ENCODE peak calls at places on chromosomes 16 and 17, in four cellular contexts. X is bronchial epithelial cell; M is EL; U is activated CD8-positive, alpha-beta T cell treated with anti-CD3 and anti-CD28 coated beads, Interleukin-2, amount 10 ng/mL, durations not matched to agents 7 days and 5 days. N is an unnamed sample.
A peak's percentile ranks its signal among the peaks of the same experiment; 100 is the strongest.

GRCh38 chr16:1221628-1222552 is 3.2 kb downstream of the TPSG1 start:
- DNase-seq in U (no peak), M (no peak), X (no peak), N (no peak)

GRCh38 chr17:62792122-62792800 is 15.9 kb downstream of the MARCHF10 start:
- DNase-seq in U (no peak), M (peak; percentile 98), X (peak; percentile 96), N (peak; percentile 99)

GRCh38 chr17:42459983-42460300 is 1.3 kb downstream of the ATP6V0A1 start:
- DNase-seq in M (peak; percentile 46), U (peak; percentile 54), X (no peak), N (peak; percentile 57)

GRCh38 chr17:76955191-76955590 is 87.0 kb downstream of the MGAT5B start:
- DNase-seq in M (no peak), U (no peak), X (no peak), N (no peak)

GRCh38 chr17:8290043-8290442 is 1.6 kb downstream of the RANGRF start:
- DNase-seq in U (no peak), X (peak; percentile 10), M (peak; percentile 36), N (no peak)

GRCh38 chr16:47395733-47396503 is 64.9 kb downstream of the ITFG1 start:
- DNase-seq in M (no peak), X (no peak), U (no peak), N (no peak)

GRCh38 chr17:5667871-5668270 is 83.6 kb upstream of the NLRP1 start:
- DNase-seq in U (no peak), X (no peak), M (no peak), N (no peak)

GRCh38 chr17:61284174-61284573 is 115.5 kb upstream of the TBX2 start:
- DNase-seq in U (no peak), M (peak; percentile 92), X (no peak), N (peak; percentile 92)

GRCh38 chr17:73514146-73514863 is 129.9 kb downstream of the SDK2 start:
- DNase-seq in U (no peak), M (no peak), X (no peak), N (no peak)

GRCh38 chr16:84169765-84170310 is 17.0 kb downstream of the TAF1C start:
- DNase-seq in U (no peak), M (no peak), X (no peak), N (no peak)

GRCh38 chr17:58059141-58059540 is 24.1 kb upstream of the DYNLL2 start:
- DNase-seq in X (no peak), U (no peak), M (no peak), N (no peak)